ENCODE peak calls at places on chromosomes 13 and 19, in eight cellular contexts. N is SK-N-SH, W is NB4, E is AG04450, I is heart right ventricle, L is mammary epithelial cell, Z is choroid plexus epithelial cell, V is GM20000. P is an unnamed sample.

GRCh38 chr19:2274937-2275535 is 6.9 kb downstream of the PEAK3 start:
- DNase-seq in Z (peak; percentile 70), W (peak; percentile 73), E (no peak), L (peak; percentile 44), N (peak; percentile 89), V (peak; percentile 71), I (peak; percentile 68), P (peak; percentile 66)

GRCh38 chr13:26872444-26873173 is 112.0 kb upstream of the GPR12 start:
- DNase-seq in N (peak; percentile 74), V (peak; percentile 38), W (peak; percentile 80), E (no peak), L (peak; percentile 24), I (peak; percentile 40), Z (peak; percentile 64), P (peak; percentile 77)

GRCh38 chr13:51148223-51148951 is 37.3 kb upstream of the C13orf42 start:
- DNase-seq in N (peak; percentile 27), E (no peak), I (no peak), Z (no peak), V (no peak), W (no peak), L (no peak), P (no peak)

GRCh38 chr13:114011226-114011625 is 37.4 kb upstream of the C13orf46 start:
- DNase-seq in E (no peak), L (no peak), N (no peak), Z (no peak), W (no peak), V (no peak), I (no peak), P (no peak)

GRCh38 chr19:7705387-7706187 is 3.7 kb upstream of the FCER2 start:
- DNase-seq in Z (no peak), L (no peak), V (peak; percentile 65), E (no peak), I (peak; percentile 44), W (peak; percentile 43), N (no peak), P (no peak)

GRCh38 chr19:17260842-17261325 is 3.7 kb downstream of the USHBP1 start:
- DNase-seq in V (peak; percentile 93), Z (peak; percentile 78), E (no peak), N (peak; percentile 87), W (peak; percentile 91), L (peak; percentile 66), I (peak; percentile 77), P (peak; percentile 88)

GRCh38 chr13:94128430-94128829 is 351.1 kb downstream of the DCT start:
- DNase-seq in I (peak; percentile 38), L (no peak), V (no peak), E (no peak), Z (no peak), W (no peak), N (no peak), P (no peak)

GRCh38 chr19:32256341-32256975 is 89.0 kb upstream of the ZNF507 start:
- DNase-seq in L (no peak), E (no peak), N (no peak), W (no peak), V (no peak), Z (no peak), I (no peak), P (no peak)

GRCh38 chr13:76709851-76710250 is 176.4 kb downstream of the KCTD12 start:
- DNase-seq in L (no peak), Z (no peak), N (no peak), W (no peak), E (no peak), I (no peak), V (no peak), P (no peak)

GRCh38 chr13:29954082-29955043 is 103.9 kb upstream of the UBL3 start:
- DNase-seq in E (no peak), I (no peak), V (no peak), W (peak; percentile 27), L (no peak), N (no peak), Z (no peak), P (no peak)

GRCh38 chr13:26011996-26012688 is 39.7 kb downstream of the SHISA2 start:
- DNase-seq in N (no peak), E (no peak), W (no peak), I (no peak), L (no peak), V (no peak), Z (peak; percentile 56), P (no peak)

GRCh38 chr19:2188708-2189385 is 25.1 kb downstream of the DOT1L start:
- DNase-seq in N (no peak), E (peak; percentile 15), I (no peak), W (no peak), L (no peak), V (no peak), Z (no peak), P (no peak)

GRCh38 chr13:99380921-99381645 is 73.9 kb upstream of the GPR183 start:
- DNase-seq in W (no peak), L (no peak), I (no peak), E (no peak), N (no peak), Z (no peak), V (peak; percentile 67), P (no peak)

GRCh38 chr13:64910061-64910460 is 2320.1 kb downstream of the PCDH9 start:
- DNase-seq in W (no peak), I (no peak), E (no peak), N (no peak), V (no peak), Z (no peak), L (peak; percentile 43), P (no peak)

GRCh38 chr13:29901714-29902631 is 51.6 kb upstream of the UBL3 start:
- DNase-seq in I (no peak), E (peak; percentile 92), L (peak; percentile 92), W (peak; percentile 15), N (no peak), Z (peak; percentile 99), V (no peak), P (no peak)

GRCh38 chr19:55369651-55370304 is 485 bp downstream of the IL11 start:
- DNase-seq in E (peak; percentile 42), W (peak; percentile 41), L (peak; percentile 50), V (peak; percentile 72), N (peak; percentile 96), Z (peak; percentile 72), I (no peak), P (peak; percentile 55)

GRCh38 chr13:61880576-61881283 is 465.1 kb upstream of the PCDH20 start:
- DNase-seq in V (peak; percentile 10), Z (peak; percentile 14), L (no peak), N (peak; percentile 24), W (peak; percentile 71), E (no peak), I (no peak), P (no peak)

GRCh38 chr13:60226507-60226906 is 62.8 kb upstream of the DIAPH3 start:
- DNase-seq in Z (peak; percentile 68), V (no peak), L (peak; percentile 8), E (peak; percentile 8), I (no peak), N (peak; percentile 57), W (peak; percentile 36), P (no peak)

GRCh38 chr19:40596608-40597328 is 4.4 kb upstream of the LTBP4 start:
- DNase-seq in W (no peak), E (no peak), I (peak; percentile 52), L (no peak), V (no peak), Z (peak; percentile 53), N (peak; percentile 76), P (peak; percentile 58)

GRCh38 chr13:37107868-37108267 is 2.4 kb upstream of the CSNK1A1L start:
- DNase-seq in I (no peak), E (no peak), W (no peak), Z (no peak), V (no peak), L (peak; percentile 25), N (no peak), P (no peak)

GRCh38 chr19:18440421-18440877 is 2.5 kb upstream of the ISYNA1 start:
- DNase-seq in E (no peak), N (peak; percentile 64), V (no peak), I (no peak), Z (no peak), L (no peak), W (peak; percentile 60), P (no peak)

GRCh38 chr19:5622465-5623396 is at the start of the genes SAFB and SAFB2:
- DNase-seq in W (peak; percentile 97), L (peak; percentile 99), N (peak; percentile 99), Z (peak; percentile 100), V (peak; percentile 99), E (peak; percentile 99), I (peak; percentile 99), P (peak; percentile 97)
- TF ChIP-seq CTCF in W (no peak), L (no peak), N (no peak), Z (no peak), V (no peak), E (no peak), I (no peak), P (no peak)

DNA sequence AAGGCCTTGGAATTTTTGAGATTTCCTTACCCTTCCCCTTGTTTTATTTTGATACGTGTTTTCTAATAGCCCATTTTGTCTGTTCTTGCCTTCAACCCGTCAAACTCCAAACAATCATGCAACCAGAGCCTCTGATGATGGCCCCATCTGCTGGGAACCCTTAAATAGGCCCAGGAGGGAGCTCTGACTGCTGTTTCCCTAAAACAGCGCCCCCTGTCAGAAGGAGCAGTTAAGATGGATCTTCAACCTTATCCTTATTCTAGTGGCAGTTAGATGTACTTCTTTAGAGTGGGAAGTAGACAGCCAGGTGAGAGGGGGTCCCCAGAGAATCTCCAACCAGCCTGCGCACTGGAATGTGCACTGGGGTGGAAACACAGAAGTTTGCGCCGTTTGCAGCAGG is 1031.0 kb upstream of the PCDH9 start:
- DNase-seq in N (no peak), L (no peak), I (no peak), E (no peak), Z (no peak), W (peak; percentile 35), V (no peak), P (no peak)
- TF ChIP-seq CTCF in N (peak; percentile 37), L (no peak), I (no peak), E (no peak), Z (no peak), W (peak; percentile 33), V (no peak), P (no peak)

GRCh38 chr19:14089412-14089661 is 1.2 kb downstream of the SAMD1 start:
- DNase-seq in L (no peak), E (no peak), Z (peak; percentile 46), V (peak; percentile 41), W (peak; percentile 38), N (peak; percentile 42), I (no peak), P (no peak)
- TF ChIP-seq CTCF in L (peak; percentile 2), E (peak; percentile 16), Z (peak; percentile 38), V (no peak), W (no peak), N (no peak), I (no peak), P (peak; percentile 43)

DNA sequence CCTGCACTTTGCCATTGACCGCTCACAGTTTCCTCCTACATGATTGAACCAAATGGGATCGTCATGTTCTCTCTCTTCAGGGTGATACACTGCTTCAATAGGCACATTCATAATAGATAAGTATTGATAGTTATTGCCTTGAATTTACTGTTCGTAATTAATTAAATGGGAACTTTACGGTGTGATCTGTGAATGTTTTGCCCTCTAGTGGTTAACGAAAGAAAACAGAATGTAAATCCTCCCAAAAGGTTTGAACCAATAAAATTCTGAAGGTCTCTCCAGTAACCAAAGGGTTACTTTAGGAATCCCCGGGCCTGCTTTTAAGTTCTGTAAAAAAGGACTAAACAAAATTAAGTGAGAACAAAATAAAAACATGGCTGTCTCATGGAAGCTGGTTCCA is 389.3 kb downstream of the DACH1 start:
- DNase-seq in E (no peak), W (no peak), Z (peak; percentile 23), L (no peak), I (no peak), V (no peak), N (no peak), P (no peak)
- TF ChIP-seq CTCF in E (peak; percentile 38), W (peak; percentile 31), Z (peak; percentile 56), L (peak; percentile 54), I (peak; percentile 18), V (no peak), N (peak; percentile 54), P (peak; percentile 66)

P was measured in neural crest cell.